ENCODE peak calls at places on chromosomes 4 and X, in eight cellular contexts. Q is NCI-H1105 treated with DMSO at 0.1 percent for 48 hours; P is psoas muscle; N is HEK293T; L is EL; O is activated CD4-positive, alpha-beta T cell treated with anti-CD3 and anti-CD28 coated beads, Interleukin-2, amount 10 ng/mL, durations not matched to agents 7 days and 5 days; D is DMS153; W is lower lobe of right lung. M is an unnamed sample.

GRCh38 chr4:177128306-177128705 is 181.4 kb upstream of the NEIL3 start:
- DNase-seq in Q (no peak), P (no peak), N (no peak), L (peak; percentile 62), O (no peak), D (no peak), W (no peak), M (no peak)

GRCh38 chr4:178632415-178632814 is 1190.2 kb upstream of the AGA start:
- DNase-seq in Q (peak; percentile 10), P (no peak), N (no peak), L (no peak), O (no peak), D (no peak), W (no peak), M (no peak)

GRCh38 chr4:31702291-31702690 is 982.1 kb downstream of the PCDH7 start:
- DNase-seq in Q (no peak), P (no peak), N (no peak), L (no peak), O (no peak), D (no peak), W (no peak), M (no peak)

GRCh38 chrX:84118769-84119168 is 69.2 kb downstream of the RPS6KA6 start:
- DNase-seq in Q (no peak), P (no peak), N (no peak), L (no peak), O (no peak), D (no peak), W (no peak), M (peak; percentile 7)

GRCh38 chr4:105061720-105062119 is 85.0 kb upstream of the TET2 start:
- DNase-seq in Q (no peak), P (no peak), N (no peak), L (no peak), O (no peak), D (no peak), W (no peak), M (no peak)

GRCh38 chrX:41808042-41808441 is 84.1 kb downstream of the GPR82 start:
- DNase-seq in Q (no peak), P (no peak), N (no peak), L (no peak), O (no peak), D (no peak), W (no peak), M (no peak)

GRCh38 chrX:118928126-118928525 is 46.3 kb upstream of the LONRF3 start:
- DNase-seq in Q (no peak), P (no peak), N (no peak), L (no peak), O (no peak), D (no peak), W (no peak), M (no peak)

GRCh38 chr4:77782102-77782835 is 36.9 kb downstream of the CNOT6L start:
- DNase-seq in Q (no peak), P (no peak), N (no peak), L (no peak), O (no peak), D (no peak), W (no peak), M (no peak)

GRCh38 chr4:143921160-143921559 is 15.8 kb upstream of the GYPE start:
- DNase-seq in Q (no peak), P (no peak), N (no peak), L (no peak), O (no peak), D (no peak), W (no peak), M (no peak)

GRCh38 chr4:147409350-147409749 is 71.5 kb upstream of the EDNRA start:
- DNase-seq in Q (no peak), P (no peak), N (no peak), L (no peak), O (no peak), D (no peak), W (no peak), M (no peak)

GRCh38 chr4:9841072-9841471 is 59.6 kb downstream of the DRD5 start:
- DNase-seq in Q (no peak), P (no peak), N (no peak), L (no peak), O (no peak), D (no peak), W (no peak), M (no peak)

GRCh38 chrX:133654801-133655200 is 239.5 kb upstream of the GPC4 start:
- DNase-seq in Q (no peak), P (no peak), N (no peak), L (no peak), O (no peak), D (no peak), W (no peak), M (no peak)

GRCh38 chrX:152896450-152896849 is 1.4 kb upstream of the ZNF185 start:
- DNase-seq in Q (no peak), P (no peak), N (no peak), L (peak; percentile 62), O (no peak), D (no peak), W (no peak), M (no peak)

GRCh38 chr4:101039367-101039766 is 308.0 kb downstream of the PPP3CA start:
- DNase-seq in Q (no peak), P (no peak), N (no peak), L (no peak), O (peak; percentile 52), D (no peak), W (no peak), M (no peak)

GRCh38 chrX:53312946-53313745 is 31.8 kb upstream of the IQSEC2 start:
- DNase-seq in Q (peak; percentile 28), P (peak; percentile 58), N (peak; percentile 76), L (peak; percentile 60), O (peak; percentile 56), D (peak; percentile 1), W (no peak), M (peak; percentile 31)